ENCODE peak calls at places on chromosomes 6 and 20, in six cellular contexts. V, B, X, G, M and P are unnamed samples.

GRCh38 chr6:108080010-108080780 is 5.7 kb upstream of the OSTM1 start:
- DNase-seq in M (no peak), B (no peak), V (no peak), X (peak; percentile 85), G (no peak), P (no peak)

GRCh38 chr20:60224914-60225313 is 266.7 kb downstream of the CDH26 start:
- DNase-seq in M (peak; percentile 42), B (no peak), V (no peak), X (peak; percentile 59), G (no peak), P (no peak)

GRCh38 chr6:77456531-77457248 is 6.6 kb downstream of the HTR1B start:
- DNase-seq in M (no peak), G (no peak), B (no peak), X (peak; percentile 99), V (no peak), P (no peak)

GRCh38 chr6:150652848-150653613 is 53.3 kb downstream of the PLEKHG1 start:
- DNase-seq in X (no peak), G (no peak), V (no peak), B (no peak), M (no peak), P (no peak)

GRCh38 chr6:41451515-41452163 is 94.5 kb upstream of the FOXP4 start:
- DNase-seq in M (no peak), B (no peak), V (no peak), G (no peak), X (no peak), P (no peak)

GRCh38 chr6:106116125-106116524 is 30.0 kb downstream of the PRDM1 start:
- DNase-seq in B (no peak), X (no peak), V (no peak), M (no peak), G (peak; percentile 63), P (peak; percentile 57)

GRCh38 chr6:74940211-74940610 is 265.6 kb downstream of the COL12A1 start:
- DNase-seq in V (no peak), B (no peak), G (no peak), X (no peak), M (no peak), P (no peak)

GRCh38 chr20:61923371-61924166 is 142.1 kb downstream of the TAF4 start:
- DNase-seq in X (no peak), V (no peak), G (no peak), M (no peak), B (no peak), P (no peak)

GRCh38 chr6:163423696-163424095 is 9.2 kb downstream of the QKI start:
- DNase-seq in G (no peak), M (no peak), X (peak; percentile 28), B (no peak), V (no peak), P (no peak)

GRCh38 chr6:149201068-149201655 is 116.3 kb upstream of the TAB2 start:
- DNase-seq in G (no peak), V (no peak), X (no peak), B (no peak), M (no peak), P (peak; percentile 14)

GRCh38 chr20:54379893-54380292 is 95.5 kb upstream of the DOK5 start:
- DNase-seq in M (no peak), V (no peak), B (no peak), X (no peak), G (no peak), P (no peak)

GRCh38 chr6:43763812-43764522 is 6.0 kb upstream of the VEGFA start:
- DNase-seq in G (no peak), M (no peak), B (no peak), X (no peak), V (no peak), P (no peak)

GRCh38 chr6:45709834-45710233 is 305.8 kb downstream of the CLIC5 start:
- DNase-seq in B (no peak), X (no peak), M (no peak), V (no peak), G (no peak), P (no peak)

GRCh38 chr6:34030831-34031566 is 114.9 kb downstream of the GRM4 start:
- DNase-seq in X (no peak), G (no peak), V (no peak), M (no peak), B (no peak), P (no peak)

GRCh38 chr20:50415516-50416268 is 94.5 kb upstream of the PTPN1 start:
- DNase-seq in B (no peak), X (peak; percentile 86), G (peak; percentile 95), V (no peak), M (peak; percentile 100), P (peak; percentile 100)